ENCODE peak calls at places on chromosome 11, in four cellular contexts. One of them, this sample, is unnamed. For H3K4me1, the result is how much of the 10 kb centered on the place peaks cover.

GRCh38 chr11:73931039-73931645 is 19.7 kb upstream of the DNAJB13 start:
- DNase-seq in breast epithelium: no peak
- DNase-seq in uterus: no peak
- DNase-seq in right lobe of liver: no peak
- DNase-seq in this sample: no peak

GRCh38 chr11:10735532-10736465 is 15.2 kb upstream of the CTR9 start:
- DNase-seq in breast epithelium: peak
- DNase-seq in uterus: peak
- DNase-seq in right lobe of liver: peak
- DNase-seq in this sample: peak

GRCh38 chr11:92180226-92180625 is 44.4 kb upstream of the FAT3 start:
- DNase-seq in breast epithelium: no peak
- DNase-seq in right lobe of liver: no peak
- DNase-seq in uterus: no peak
- DNase-seq in this sample: no peak

GRCh38 chr11:102448869-102449224 is 3.7 kb downstream of the TMEM123 start:
- DNase-seq in breast epithelium: no peak
- DNase-seq in right lobe of liver: no peak
- DNase-seq in uterus: no peak
- DNase-seq in this sample: no peak

GRCh38 chr11:36292311-36292722 is 3.1 kb upstream of the COMMD9 start:
- DNase-seq in uterus: no peak
- DNase-seq in breast epithelium: no peak
- DNase-seq in right lobe of liver: no peak
- DNase-seq in this sample: no peak

GRCh38 chr11:72758690-72759389 is 6.6 kb upstream of the ARAP1 start:
- DNase-seq in breast epithelium: no peak
- DNase-seq in right lobe of liver: no peak
- DNase-seq in uterus: peak
- DNase-seq in this sample: peak

GRCh38 chr11:8365542-8365941 is 101.9 kb upstream of the LMO1 start:
- DNase-seq in breast epithelium: no peak
- DNase-seq in right lobe of liver: no peak
- DNase-seq in uterus: no peak
- DNase-seq in this sample: no peak

GRCh38 chr11:59641156-59641555 is 25.6 kb upstream of the OSBP start:
- DNase-seq in right lobe of liver: no peak
- DNase-seq in uterus: no peak
- DNase-seq in breast epithelium: no peak
- DNase-seq in this sample: no peak

GRCh38 chr11:7577226-7577882 is 63.6 kb downstream of the PPFIBP2 start:
- DNase-seq in uterus: peak
- DNase-seq in right lobe of liver: no peak
- DNase-seq in breast epithelium: no peak
- DNase-seq in this sample: no peak

GRCh38 chr11:28529046-28529445 is 420.9 kb downstream of the METTL15 start:
- DNase-seq in breast epithelium: no peak
- DNase-seq in uterus: no peak
- DNase-seq in right lobe of liver: no peak
- DNase-seq in this sample: no peak

DNA sequence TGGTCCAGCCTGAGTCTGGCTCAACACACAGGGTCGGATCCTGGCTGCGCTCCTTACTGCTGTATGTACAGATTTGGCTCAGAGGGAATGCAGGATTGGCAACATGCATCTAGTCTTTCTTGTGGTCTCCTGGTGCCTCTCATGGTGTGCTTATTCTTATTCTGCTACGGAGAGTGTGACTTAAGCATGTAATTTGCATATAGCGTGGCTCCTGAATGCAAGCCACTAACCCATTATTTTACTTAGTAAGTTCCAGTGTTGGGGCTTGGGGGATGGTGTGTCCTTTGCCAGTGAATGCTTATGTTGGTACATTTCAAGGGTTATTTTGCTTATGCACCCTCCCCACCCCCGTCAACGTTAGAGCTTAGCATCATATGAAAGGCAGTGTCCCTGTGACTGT is 51.2 kb downstream of the PTPRJ start:
- DNase-seq in uterus: no peak
- DNase-seq in right lobe of liver: no peak
- DNase-seq in breast epithelium: no peak
- DNase-seq in this sample: no peak
- H3K4me1 ChIP-seq in uterus: under half
- H3K4me1 ChIP-seq in right lobe of liver: half or more
- H3K4me1 ChIP-seq in breast epithelium: under half
- H3K4me1 ChIP-seq in this sample: under half

DNA sequence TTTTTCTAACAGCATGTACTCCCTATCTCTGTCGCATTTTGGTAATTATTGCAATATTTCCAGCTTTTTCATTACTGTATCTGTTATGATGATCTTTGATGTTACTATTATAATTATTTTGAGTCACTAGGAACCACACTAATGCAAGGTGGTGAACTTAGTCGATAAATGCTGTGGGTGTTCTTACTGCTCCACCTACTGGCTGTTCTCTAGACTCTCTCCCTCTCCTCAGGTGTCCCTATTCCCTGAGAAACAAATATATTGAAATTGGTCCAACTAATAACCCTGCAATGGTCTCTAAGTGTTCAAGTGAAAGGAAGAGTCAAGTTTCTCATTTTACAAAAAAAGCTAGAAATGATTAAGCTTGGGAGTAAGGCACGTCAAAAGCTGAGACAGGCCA is 10.5 kb downstream of the ARL14EP start:
- DNase-seq in right lobe of liver: no peak
- DNase-seq in breast epithelium: no peak
- DNase-seq in uterus: no peak
- DNase-seq in this sample: no peak
- TF ChIP-seq CTCF in right lobe of liver: peak
- TF ChIP-seq CTCF in breast epithelium: no peak
- TF ChIP-seq CTCF in uterus: no peak
- TF ChIP-seq CTCF in this sample: no peak

DNA sequence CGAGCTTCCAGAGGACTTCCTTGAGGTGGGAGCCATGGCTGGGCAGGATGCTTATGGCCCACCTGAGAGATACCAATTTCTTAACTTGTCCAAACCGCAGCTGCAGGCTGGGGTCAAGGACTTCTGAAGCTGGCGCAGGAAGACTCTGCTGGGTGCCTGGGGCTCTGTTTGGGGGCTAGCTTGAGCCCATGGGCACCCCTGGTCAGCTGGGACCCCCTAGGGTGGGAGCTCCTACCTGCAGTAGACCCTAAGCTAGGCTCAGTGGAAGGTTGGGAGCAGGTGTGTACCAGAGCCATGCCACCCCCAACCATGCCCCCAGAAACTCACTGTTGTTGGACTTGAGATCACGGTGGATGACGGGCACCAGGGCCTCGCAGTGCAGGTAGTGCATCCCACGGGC is 1.3 kb downstream of the MAP3K11 start:
- DNase-seq in breast epithelium: no peak
- DNase-seq in uterus: no peak
- DNase-seq in right lobe of liver: no peak
- DNase-seq in this sample: no peak
- H3K4me1 ChIP-seq in breast epithelium: under half
- H3K4me1 ChIP-seq in uterus: under half
- H3K4me1 ChIP-seq in right lobe of liver: under half
- H3K4me1 ChIP-seq in this sample: under half

GRCh38 chr11:113774174-113774503 is 647 bp upstream of the ZW10 start:
- DNase-seq in breast epithelium: no peak
- DNase-seq in right lobe of liver: no peak
- DNase-seq in uterus: no peak
- DNase-seq in this sample: no peak
- TF ChIP-seq CTCF in breast epithelium: no peak
- TF ChIP-seq CTCF in right lobe of liver: no peak
- TF ChIP-seq CTCF in uterus: no peak
- TF ChIP-seq CTCF in this sample: no peak

GRCh38 chr11:75350743-75351540 is 519 bp downstream of the ARRB1 start:
- DNase-seq in breast epithelium: no peak
- DNase-seq in uterus: peak
- DNase-seq in right lobe of liver: peak
- DNase-seq in this sample: peak
- H3K4me1 ChIP-seq in breast epithelium: under half
- H3K4me1 ChIP-seq in uterus: under half
- H3K4me1 ChIP-seq in right lobe of liver: under half
- H3K4me1 ChIP-seq in this sample: under half

GRCh38 chr11:44944181-44944852 is 6.4 kb downstream of the TP53I11 start:
- DNase-seq in breast epithelium: no peak
- DNase-seq in right lobe of liver: no peak
- DNase-seq in uterus: no peak
- DNase-seq in this sample: no peak
- TF ChIP-seq CTCF in breast epithelium: no peak
- TF ChIP-seq CTCF in right lobe of liver: no peak
- TF ChIP-seq CTCF in uterus: no peak
- TF ChIP-seq CTCF in this sample: no peak